ENCODE peak calls at places on chromosomes 2 and 18, in ten cellular contexts. One of them, this sample, is unnamed.

GRCh38 chr2:210399440-210400041 is 77.0 kb downstream of the LANCL1 start:
- DNase-seq in psoas muscle: no peak
- DNase-seq in tibial artery: no peak
- DNase-seq in GM06990: no peak
- DNase-seq in pancreas: no peak
- DNase-seq in brain microvascular endothelial cell: no peak
- DNase-seq in ovary: no peak
- DNase-seq in GM23338: no peak
- DNase-seq in CD8-positive, alpha-beta T cell: no peak
- DNase-seq in CD8-positive, alpha-beta memory T cell: no peak
- DNase-seq in this sample: peak; percentile 11

GRCh38 chr2:131521961-131522781 is 5.5 kb upstream of the CCDC74A start:
- DNase-seq in psoas muscle: peak; percentile 39
- DNase-seq in tibial artery: no peak
- DNase-seq in GM06990: no peak
- DNase-seq in pancreas: no peak
- DNase-seq in brain microvascular endothelial cell: no peak
- DNase-seq in ovary: peak; percentile 67
- DNase-seq in GM23338: peak; percentile 33
- DNase-seq in CD8-positive, alpha-beta T cell: no peak
- DNase-seq in CD8-positive, alpha-beta memory T cell: no peak
- DNase-seq in this sample: no peak

GRCh38 chr2:237451582-237452469 is 35.2 kb upstream of the MLPH start:
- DNase-seq in psoas muscle: no peak
- DNase-seq in tibial artery: no peak
- DNase-seq in GM06990: no peak
- DNase-seq in pancreas: no peak
- DNase-seq in brain microvascular endothelial cell: no peak
- DNase-seq in ovary: no peak
- DNase-seq in GM23338: peak; percentile 72
- DNase-seq in CD8-positive, alpha-beta T cell: no peak
- DNase-seq in CD8-positive, alpha-beta memory T cell: no peak
- DNase-seq in this sample: no peak

GRCh38 chr2:64291181-64291580 is 147.0 kb upstream of the PELI1 start:
- DNase-seq in psoas muscle: no peak
- DNase-seq in tibial artery: peak; percentile 44
- DNase-seq in GM06990: no peak
- DNase-seq in pancreas: no peak
- DNase-seq in brain microvascular endothelial cell: peak; percentile 86
- DNase-seq in ovary: no peak
- DNase-seq in GM23338: no peak
- DNase-seq in CD8-positive, alpha-beta T cell: no peak
- DNase-seq in CD8-positive, alpha-beta memory T cell: no peak
- DNase-seq in this sample: peak; percentile 92

GRCh38 chr2:236114959-236115358 is 53.2 kb downstream of the GBX2 start:
- DNase-seq in psoas muscle: no peak
- DNase-seq in tibial artery: no peak
- DNase-seq in GM06990: no peak
- DNase-seq in pancreas: no peak
- DNase-seq in brain microvascular endothelial cell: no peak
- DNase-seq in ovary: no peak
- DNase-seq in GM23338: no peak
- DNase-seq in CD8-positive, alpha-beta T cell: no peak
- DNase-seq in CD8-positive, alpha-beta memory T cell: no peak
- DNase-seq in this sample: no peak

GRCh38 chr18:79871026-79871390 is 73.3 kb downstream of the KCNG2 start:
- DNase-seq in psoas muscle: peak; percentile 38
- DNase-seq in tibial artery: no peak
- DNase-seq in GM06990: no peak
- DNase-seq in pancreas: no peak
- DNase-seq in brain microvascular endothelial cell: no peak
- DNase-seq in ovary: no peak
- DNase-seq in GM23338: no peak
- DNase-seq in CD8-positive, alpha-beta T cell: no peak
- DNase-seq in CD8-positive, alpha-beta memory T cell: no peak
- DNase-seq in this sample: no peak

GRCh38 chr2:239303711-239304532 is 96.9 kb downstream of the HDAC4 start:
- DNase-seq in psoas muscle: peak; percentile 65
- DNase-seq in tibial artery: no peak
- DNase-seq in GM06990: peak; percentile 66
- DNase-seq in pancreas: peak; percentile 16
- DNase-seq in brain microvascular endothelial cell: no peak
- DNase-seq in ovary: peak; percentile 7
- DNase-seq in GM23338: peak; percentile 0
- DNase-seq in CD8-positive, alpha-beta T cell: no peak
- DNase-seq in CD8-positive, alpha-beta memory T cell: no peak
- DNase-seq in this sample: no peak

GRCh38 chr2:198102120-198102519 is 297.7 kb downstream of the PLCL1 start:
- DNase-seq in psoas muscle: no peak
- DNase-seq in tibial artery: no peak
- DNase-seq in GM06990: no peak
- DNase-seq in pancreas: no peak
- DNase-seq in brain microvascular endothelial cell: no peak
- DNase-seq in ovary: no peak
- DNase-seq in GM23338: no peak
- DNase-seq in CD8-positive, alpha-beta T cell: no peak
- DNase-seq in CD8-positive, alpha-beta memory T cell: no peak
- DNase-seq in this sample: no peak

GRCh38 chr2:86510436-86510933 is 52.8 kb downstream of the CHMP3 start:
- DNase-seq in psoas muscle: no peak
- DNase-seq in tibial artery: no peak
- DNase-seq in GM06990: no peak
- DNase-seq in pancreas: no peak
- DNase-seq in brain microvascular endothelial cell: no peak
- DNase-seq in ovary: no peak
- DNase-seq in GM23338: no peak
- DNase-seq in CD8-positive, alpha-beta T cell: no peak
- DNase-seq in CD8-positive, alpha-beta memory T cell: no peak
- DNase-seq in this sample: no peak

GRCh38 chr2:207226243-207226642 is 60.5 kb upstream of the KLF7 start:
- DNase-seq in psoas muscle: no peak
- DNase-seq in tibial artery: no peak
- DNase-seq in GM06990: no peak
- DNase-seq in pancreas: no peak
- DNase-seq in brain microvascular endothelial cell: no peak
- DNase-seq in ovary: no peak
- DNase-seq in GM23338: no peak
- DNase-seq in CD8-positive, alpha-beta T cell: no peak
- DNase-seq in CD8-positive, alpha-beta memory T cell: no peak
- DNase-seq in this sample: no peak

GRCh38 chr2:115422004-115422634 is 979.7 kb downstream of the DPP10 start:
- DNase-seq in psoas muscle: no peak
- DNase-seq in tibial artery: no peak
- DNase-seq in GM06990: no peak
- DNase-seq in pancreas: no peak
- DNase-seq in brain microvascular endothelial cell: no peak
- DNase-seq in ovary: no peak
- DNase-seq in GM23338: no peak
- DNase-seq in CD8-positive, alpha-beta T cell: no peak
- DNase-seq in CD8-positive, alpha-beta memory T cell: no peak
- DNase-seq in this sample: no peak

GRCh38 chr18:46449499-46449898 is 207.5 kb downstream of the LOXHD1 start:
- DNase-seq in psoas muscle: no peak
- DNase-seq in tibial artery: no peak
- DNase-seq in GM06990: no peak
- DNase-seq in pancreas: no peak
- DNase-seq in brain microvascular endothelial cell: no peak
- DNase-seq in ovary: no peak
- DNase-seq in GM23338: no peak
- DNase-seq in CD8-positive, alpha-beta T cell: no peak
- DNase-seq in CD8-positive, alpha-beta memory T cell: no peak
- DNase-seq in this sample: peak; percentile 8
- H3K36me3 ChIP-seq in psoas muscle: no peaks in the 10 kb centered on the region
- H3K36me3 ChIP-seq in tibial artery: no peaks in the 10 kb centered on the region
- H3K36me3 ChIP-seq in GM06990: no peaks in the 10 kb centered on the region
- H3K36me3 ChIP-seq in pancreas: no peaks in the 10 kb centered on the region
- H3K36me3 ChIP-seq in brain microvascular endothelial cell: no peaks in the 10 kb centered on the region
- H3K36me3 ChIP-seq in ovary: no peaks in the 10 kb centered on the region
- H3K36me3 ChIP-seq in GM23338: no peaks in the 10 kb centered on the region
- H3K36me3 ChIP-seq in CD8-positive, alpha-beta T cell: no peaks in the 10 kb centered on the region
- H3K36me3 ChIP-seq in CD8-positive, alpha-beta memory T cell: no peaks in the 10 kb centered on the region
- H3K36me3 ChIP-seq in this sample: no peaks in the 10 kb centered on the region

DNA sequence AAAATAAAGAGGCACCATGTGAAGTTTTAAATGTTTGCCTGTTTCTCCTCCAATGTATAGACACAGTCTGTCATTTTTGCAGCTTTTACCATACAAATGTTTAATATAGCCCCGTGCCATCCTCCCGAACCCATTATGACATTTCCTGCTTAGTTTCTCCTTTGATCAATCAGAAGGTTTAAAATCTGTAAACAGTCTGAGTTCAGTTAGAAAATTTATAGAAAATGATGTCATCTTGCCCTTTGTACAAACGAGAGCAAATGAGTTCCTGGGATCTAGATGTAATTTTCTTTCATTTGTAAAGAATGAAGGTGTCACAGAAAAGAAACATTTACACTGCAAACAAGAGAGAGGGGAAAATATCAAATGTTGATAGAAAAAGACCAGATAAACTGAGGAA is 62.7 kb upstream of the NFU1 start:
- DNase-seq in psoas muscle: no peak
- DNase-seq in tibial artery: no peak
- DNase-seq in GM06990: no peak
- DNase-seq in pancreas: no peak
- DNase-seq in brain microvascular endothelial cell: no peak
- DNase-seq in ovary: no peak
- DNase-seq in GM23338: no peak
- DNase-seq in CD8-positive, alpha-beta T cell: no peak
- DNase-seq in CD8-positive, alpha-beta memory T cell: no peak
- DNase-seq in this sample: no peak
- H3K36me3 ChIP-seq in psoas muscle: peaks cover 75% of the 10 kb centered on the region
- H3K36me3 ChIP-seq in tibial artery: peaks cover 31% of the 10 kb centered on the region
- H3K36me3 ChIP-seq in GM06990: peaks cover 7% of the 10 kb centered on the region
- H3K36me3 ChIP-seq in pancreas: no peaks in the 10 kb centered on the region
- H3K36me3 ChIP-seq in brain microvascular endothelial cell: peaks cover 21% of the 10 kb centered on the region
- H3K36me3 ChIP-seq in ovary: no peaks in the 10 kb centered on the region
- H3K36me3 ChIP-seq in GM23338: peaks cover 1% of the 10 kb centered on the region
- H3K36me3 ChIP-seq in CD8-positive, alpha-beta T cell: peaks cover 16% of the 10 kb centered on the region
- H3K36me3 ChIP-seq in CD8-positive, alpha-beta memory T cell: peaks cover 14% of the 10 kb centered on the region
- H3K36me3 ChIP-seq in this sample: peaks cover 8% of the 10 kb centered on the region

GRCh38 chr2:241228081-241228859 is 39.8 kb downstream of the ANO7 start:
- DNase-seq in psoas muscle: peak; percentile 41
- DNase-seq in tibial artery: no peak
- DNase-seq in GM06990: no peak
- DNase-seq in pancreas: no peak
- DNase-seq in brain microvascular endothelial cell: no peak
- DNase-seq in ovary: no peak
- DNase-seq in GM23338: no peak
- DNase-seq in CD8-positive, alpha-beta T cell: no peak
- DNase-seq in CD8-positive, alpha-beta memory T cell: no peak
- DNase-seq in this sample: no peak

GRCh38 chr2:241226723-241227634 is 38.5 kb downstream of the ANO7 start:
- DNase-seq in psoas muscle: peak; percentile 42
- DNase-seq in tibial artery: no peak
- DNase-seq in GM06990: no peak
- DNase-seq in pancreas: no peak
- DNase-seq in brain microvascular endothelial cell: no peak
- DNase-seq in ovary: no peak
- DNase-seq in GM23338: peak; percentile 43
- DNase-seq in CD8-positive, alpha-beta T cell: no peak
- DNase-seq in CD8-positive, alpha-beta memory T cell: no peak
- DNase-seq in this sample: no peak

GRCh38 chr2:241228860-241229516 is 40.5 kb downstream of the ANO7 start:
- DNase-seq in psoas muscle: peak; percentile 36
- DNase-seq in tibial artery: no peak
- DNase-seq in GM06990: no peak
- DNase-seq in pancreas: no peak
- DNase-seq in brain microvascular endothelial cell: no peak
- DNase-seq in ovary: peak; percentile 38
- DNase-seq in GM23338: no peak
- DNase-seq in CD8-positive, alpha-beta T cell: no peak
- DNase-seq in CD8-positive, alpha-beta memory T cell: no peak
- DNase-seq in this sample: no peak

GRCh38 chr2:241225983-241226382 is 37.5 kb downstream of the ANO7 start:
- DNase-seq in psoas muscle: peak; percentile 11
- DNase-seq in tibial artery: no peak
- DNase-seq in GM06990: no peak
- DNase-seq in pancreas: no peak
- DNase-seq in brain microvascular endothelial cell: no peak
- DNase-seq in ovary: no peak
- DNase-seq in GM23338: no peak
- DNase-seq in CD8-positive, alpha-beta T cell: no peak
- DNase-seq in CD8-positive, alpha-beta memory T cell: no peak
- DNase-seq in this sample: no peak

GRCh38 chr2:241227635-241227993 is 39.1 kb downstream of the ANO7 start:
- DNase-seq in psoas muscle: peak; percentile 12
- DNase-seq in tibial artery: no peak
- DNase-seq in GM06990: no peak
- DNase-seq in pancreas: no peak
- DNase-seq in brain microvascular endothelial cell: no peak
- DNase-seq in ovary: no peak
- DNase-seq in GM23338: no peak
- DNase-seq in CD8-positive, alpha-beta T cell: no peak
- DNase-seq in CD8-positive, alpha-beta memory T cell: no peak
- DNase-seq in this sample: no peak
- H3K36me3 ChIP-seq in psoas muscle: peaks cover 76% of the 10 kb centered on the region
- H3K36me3 ChIP-seq in tibial artery: peaks cover 59% of the 10 kb centered on the region
- H3K36me3 ChIP-seq in GM06990: peaks cover 51% of the 10 kb centered on the region
- H3K36me3 ChIP-seq in pancreas: peaks cover 11% of the 10 kb centered on the region
- H3K36me3 ChIP-seq in brain microvascular endothelial cell: peaks cover 73% of the 10 kb centered on the region
- H3K36me3 ChIP-seq in ovary: no peaks in the 10 kb centered on the region
- H3K36me3 ChIP-seq in GM23338: peaks cover 13% of the 10 kb centered on the region
- H3K36me3 ChIP-seq in CD8-positive, alpha-beta T cell: peaks cover 36% of the 10 kb centered on the region
- H3K36me3 ChIP-seq in CD8-positive, alpha-beta memory T cell: peaks cover 30% of the 10 kb centered on the region
- H3K36me3 ChIP-seq in this sample: peaks cover 29% of the 10 kb centered on the region

GRCh38 chr2:65344182-65344581 is 88.2 kb downstream of the SPRED2 start:
- DNase-seq in psoas muscle: no peak
- DNase-seq in tibial artery: no peak
- DNase-seq in GM06990: no peak
- DNase-seq in pancreas: no peak
- DNase-seq in brain microvascular endothelial cell: no peak
- DNase-seq in ovary: no peak
- DNase-seq in GM23338: no peak
- DNase-seq in CD8-positive, alpha-beta T cell: no peak
- DNase-seq in CD8-positive, alpha-beta memory T cell: no peak
- DNase-seq in this sample: no peak

GRCh38 chr2:65345626-65346025 is 86.8 kb downstream of the SPRED2 start:
- DNase-seq in psoas muscle: no peak
- DNase-seq in tibial artery: no peak
- DNase-seq in GM06990: no peak
- DNase-seq in pancreas: no peak
- DNase-seq in brain microvascular endothelial cell: no peak
- DNase-seq in ovary: no peak
- DNase-seq in GM23338: no peak
- DNase-seq in CD8-positive, alpha-beta T cell: no peak
- DNase-seq in CD8-positive, alpha-beta memory T cell: no peak
- DNase-seq in this sample: no peak

GRCh38 chr2:65347913-65348312 is 84.5 kb downstream of the SPRED2 start:
- DNase-seq in psoas muscle: no peak
- DNase-seq in tibial artery: no peak
- DNase-seq in GM06990: no peak
- DNase-seq in pancreas: no peak
- DNase-seq in brain microvascular endothelial cell: no peak
- DNase-seq in ovary: no peak
- DNase-seq in GM23338: no peak
- DNase-seq in CD8-positive, alpha-beta T cell: no peak
- DNase-seq in CD8-positive, alpha-beta memory T cell: no peak
- DNase-seq in this sample: no peak

GRCh38 chr2:65343381-65343780 is 89.0 kb downstream of the SPRED2 start:
- DNase-seq in psoas muscle: no peak
- DNase-seq in tibial artery: no peak
- DNase-seq in GM06990: no peak
- DNase-seq in pancreas: no peak
- DNase-seq in brain microvascular endothelial cell: no peak
- DNase-seq in ovary: no peak
- DNase-seq in GM23338: no peak
- DNase-seq in CD8-positive, alpha-beta T cell: no peak
- DNase-seq in CD8-positive, alpha-beta memory T cell: no peak
- DNase-seq in this sample: no peak

GRCh38 chr2:65344689-65345088 is 87.7 kb downstream of the SPRED2 start:
- DNase-seq in psoas muscle: no peak
- DNase-seq in tibial artery: no peak
- DNase-seq in GM06990: no peak
- DNase-seq in pancreas: no peak
- DNase-seq in brain microvascular endothelial cell: no peak
- DNase-seq in ovary: no peak
- DNase-seq in GM23338: peak; percentile 20
- DNase-seq in CD8-positive, alpha-beta T cell: no peak
- DNase-seq in CD8-positive, alpha-beta memory T cell: no peak
- DNase-seq in this sample: no peak
- H3K36me3 ChIP-seq in psoas muscle: no peaks in the 10 kb centered on the region
- H3K36me3 ChIP-seq in tibial artery: no peaks in the 10 kb centered on the region
- H3K36me3 ChIP-seq in GM06990: no peaks in the 10 kb centered on the region
- H3K36me3 ChIP-seq in pancreas: no peaks in the 10 kb centered on the region
- H3K36me3 ChIP-seq in brain microvascular endothelial cell: peaks cover 4% of the 10 kb centered on the region
- H3K36me3 ChIP-seq in ovary: no peaks in the 10 kb centered on the region
- H3K36me3 ChIP-seq in GM23338: no peaks in the 10 kb centered on the region
- H3K36me3 ChIP-seq in CD8-positive, alpha-beta T cell: no peaks in the 10 kb centered on the region
- H3K36me3 ChIP-seq in CD8-positive, alpha-beta memory T cell: no peaks in the 10 kb centered on the region
- H3K36me3 ChIP-seq in this sample: peaks cover 7% of the 10 kb centered on the region

This sample was measured in mammary epithelial cell.